ENCODE peak calls at places on chromosomes 5 and 9, in ten cellular contexts. P, B, S, A, T, E, Q, X, O and V are unnamed samples.

GRCh38 chr5:161471551-161471950 is 75.0 kb downstream of the GABRB2 start:
- DNase-seq in P (no peak), B (no peak), S (no peak), A (no peak), T (no peak), E (no peak), Q (no peak), X (no peak), O (no peak), V (no peak)

GRCh38 chr9:37197158-37198033 is 77.0 kb downstream of the ZCCHC7 start:
- DNase-seq in P (peak; percentile 13), B (no peak), S (no peak), A (no peak), T (peak; percentile 38), E (peak; percentile 86), Q (peak; percentile 29), X (no peak), O (no peak), V (peak; percentile 21)

GRCh38 chr9:89730715-89731114 is 125.9 kb downstream of the GADD45G start:
- DNase-seq in P (no peak), B (no peak), S (no peak), A (no peak), T (no peak), E (peak; percentile 10), Q (no peak), X (peak; percentile 41), O (no peak), V (no peak)

GRCh38 chr9:133750927-133751649 is 12.9 kb upstream of the SARDH start:
- DNase-seq in P (no peak), B (no peak), S (no peak), A (peak; percentile 23), T (no peak), E (no peak), Q (no peak), X (peak; percentile 21), O (no peak), V (no peak)

GRCh38 chr5:7494446-7495132 is 98.7 kb downstream of the ADCY2 start:
- DNase-seq in P (no peak), B (no peak), S (no peak), A (no peak), T (no peak), E (no peak), Q (no peak), X (no peak), O (no peak), V (no peak)

GRCh38 chr9:137988701-137989100 is 111.1 kb downstream of the CACNA1B start:
- DNase-seq in P (no peak), B (no peak), S (no peak), A (no peak), T (no peak), E (no peak), Q (no peak), X (no peak), O (no peak), V (no peak)

GRCh38 chr9:108142504-108143201 is 653.1 kb upstream of the KLF4 start:
- DNase-seq in P (no peak), B (peak; percentile 88), S (no peak), A (peak; percentile 94), T (peak; percentile 78), E (no peak), Q (no peak), X (peak; percentile 43), O (peak; percentile 90), V (peak; percentile 7)

GRCh38 chr5:125847561-125847960 is 575.6 kb upstream of the GRAMD2B start:
- DNase-seq in P (no peak), B (no peak), S (no peak), A (no peak), T (no peak), E (no peak), Q (no peak), X (no peak), O (no peak), V (no peak)

GRCh38 chr5:56088967-56089829 is 94.4 kb upstream of the IL6ST start:
- DNase-seq in P (peak; percentile 64), B (no peak), S (no peak), A (no peak), T (peak; percentile 85), E (no peak), Q (peak; percentile 70), X (no peak), O (peak; percentile 74), V (no peak)

GRCh38 chr5:122500245-122501086 is 188.4 kb downstream of the SNCAIP start:
- DNase-seq in P (peak; percentile 10), B (no peak), S (no peak), A (no peak), T (peak; percentile 48), E (peak; percentile 12), Q (peak; percentile 22), X (peak; percentile 73), O (peak; percentile 60), V (peak; percentile 56)

GRCh38 chr5:122493776-122494518 is 181.9 kb downstream of the SNCAIP start:
- DNase-seq in P (no peak), B (no peak), S (peak; percentile 51), A (no peak), T (peak; percentile 45), E (no peak), Q (no peak), X (no peak), O (no peak), V (no peak)

GRCh38 chr5:122501087-122501435 is 189.0 kb downstream of the SNCAIP start:
- DNase-seq in P (no peak), B (no peak), S (no peak), A (no peak), T (peak; percentile 11), E (no peak), Q (no peak), X (no peak), O (no peak), V (no peak)

GRCh38 chr5:122499617-122500016 is 187.6 kb downstream of the SNCAIP start:
- DNase-seq in P (no peak), B (no peak), S (no peak), A (no peak), T (no peak), E (no peak), Q (no peak), X (no peak), O (no peak), V (no peak)

GRCh38 chr5:122498163-122498562 is 186.1 kb downstream of the SNCAIP start:
- DNase-seq in P (no peak), B (no peak), S (no peak), A (no peak), T (no peak), E (no peak), Q (no peak), X (peak; percentile 76), O (no peak), V (peak; percentile 24)
- TF ChIP-seq CTCF in P (no peak), B (no peak), S (no peak), A (no peak), T (peak; percentile 34), E (peak; percentile 34), Q (no peak), X (peak; percentile 69), O (peak; percentile 43), V (no peak)

DNA sequence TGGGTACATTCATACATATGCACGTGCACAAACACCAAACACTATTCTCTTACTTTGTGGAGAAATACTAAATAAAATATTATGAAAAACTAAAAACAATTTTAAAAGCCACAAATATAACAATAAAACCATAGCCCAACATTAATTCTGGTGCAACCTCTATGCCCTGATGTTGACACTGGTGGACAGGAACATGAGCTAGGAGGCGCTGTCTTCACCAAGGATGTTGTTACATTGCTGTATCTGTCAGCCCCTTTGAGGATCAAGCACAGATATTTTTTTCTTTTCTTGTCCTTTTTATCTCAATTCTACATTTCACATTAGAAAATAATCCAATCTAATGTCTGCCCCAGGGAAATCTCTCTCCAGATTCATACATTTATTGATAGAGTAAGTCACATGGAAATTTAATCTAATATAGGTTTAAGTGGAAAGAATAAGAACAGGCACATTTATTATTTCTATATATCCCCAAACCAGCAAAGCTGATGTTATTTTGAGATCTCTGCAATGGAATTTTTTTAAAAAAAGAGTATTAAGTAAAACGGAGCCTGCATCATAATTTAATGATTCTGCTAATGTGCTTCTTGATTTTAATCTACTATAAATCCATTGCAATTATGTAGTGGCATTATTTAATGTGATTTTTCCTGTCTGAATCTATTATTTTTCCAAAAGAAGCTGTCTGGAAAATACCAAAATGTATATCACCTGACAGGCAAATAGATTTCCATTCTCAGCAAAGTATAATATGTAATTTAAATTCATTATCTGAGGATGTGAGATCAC is 716.5 kb downstream of the MTRR start:
- DNase-seq in P (no peak), B (no peak), S (no peak), A (no peak), T (no peak), E (no peak), Q (no peak), X (no peak), O (no peak), V (no peak)
- TF ChIP-seq CTCF in P (no peak), B (no peak), S (no peak), A (no peak), T (peak; percentile 31), E (no peak), Q (no peak), X (peak; percentile 70), O (peak; percentile 3), V (no peak)

DNA sequence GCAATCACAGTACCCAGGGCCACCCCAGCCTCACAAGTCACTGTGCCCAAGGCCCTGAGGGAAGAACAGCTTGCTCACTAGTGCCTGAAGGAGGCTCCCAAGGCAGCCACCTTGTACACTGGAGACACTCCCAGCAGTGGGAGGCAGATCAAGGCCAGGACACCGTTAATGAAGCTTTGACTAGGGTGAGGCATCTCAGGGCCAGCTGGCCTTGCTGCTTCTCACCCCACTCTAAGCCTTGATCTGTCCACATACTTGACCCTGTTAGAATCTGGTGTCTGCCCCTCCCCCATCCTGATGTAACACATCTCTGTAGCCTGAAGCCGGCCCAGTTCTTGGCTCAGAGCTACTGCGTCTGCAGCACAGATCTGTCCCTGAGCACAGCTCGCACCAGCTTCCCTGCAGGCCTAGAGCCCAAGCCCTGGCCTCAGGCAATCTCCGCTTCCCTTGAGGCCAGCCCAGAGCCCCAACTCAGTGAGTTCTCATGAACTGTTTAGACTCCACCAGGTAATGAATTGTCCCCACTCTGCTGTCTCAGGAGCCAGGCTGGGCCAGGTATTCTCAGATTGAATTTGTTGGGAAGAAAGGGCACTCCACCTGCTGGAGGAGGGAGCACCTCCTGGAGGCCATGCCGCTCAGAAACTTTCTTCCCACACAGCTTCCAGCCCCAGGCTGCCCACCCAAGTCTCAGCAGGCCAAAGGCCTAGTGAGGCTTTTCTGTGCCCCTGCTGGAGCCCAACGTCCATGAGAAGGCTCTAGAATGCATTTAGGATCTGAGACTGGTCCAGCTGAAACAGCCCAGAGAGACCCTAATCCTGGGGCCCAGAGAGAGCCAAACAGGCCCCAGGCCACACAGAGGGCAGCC is 13.4 kb upstream of the JADE2 start:
- DNase-seq in P (peak; percentile 29), B (peak; percentile 63), S (no peak), A (peak; percentile 90), T (peak; percentile 51), E (peak; percentile 52), Q (no peak), X (peak; percentile 83), O (no peak), V (no peak)
- TF ChIP-seq CTCF in P (no peak), B (no peak), S (peak; percentile 22), A (no peak), T (peak; percentile 1), E (peak; percentile 45), Q (no peak), X (peak; percentile 66), O (peak; percentile 28), V (no peak)

DNA sequence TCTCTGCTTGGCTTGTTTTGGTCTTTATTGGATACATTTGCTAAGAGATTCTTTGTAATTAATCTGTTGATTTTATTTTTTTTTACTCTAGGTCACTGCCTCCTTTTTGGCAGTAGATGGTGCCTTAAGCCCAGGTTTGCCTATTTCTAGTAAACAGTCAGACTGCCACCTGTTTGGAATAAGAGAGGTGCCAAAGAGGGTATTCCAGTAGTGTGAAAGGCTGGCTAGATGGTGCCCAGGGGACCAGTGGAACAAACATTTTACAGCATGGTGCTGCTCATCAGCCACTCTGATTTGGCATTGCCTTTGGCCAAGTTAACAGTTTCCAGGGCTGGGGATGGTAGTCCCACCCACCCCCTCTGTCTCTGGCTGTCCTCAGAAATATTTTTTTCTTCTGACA is 36.7 kb upstream of the FBXL7 start:
- DNase-seq in P (no peak), B (no peak), S (no peak), A (no peak), T (peak; percentile 24), E (no peak), Q (no peak), X (no peak), O (peak; percentile 33), V (no peak)
- TF ChIP-seq CTCF in P (no peak), B (no peak), S (no peak), A (no peak), T (peak; percentile 51), E (no peak), Q (no peak), X (peak; percentile 80), O (peak; percentile 57), V (peak; percentile 24)